ENCODE peak calls at places on chromosomes 4 and X, in eight cellular contexts. D, B, I, N, W, E, G and V are unnamed samples.

GRCh38 chr4:188992706-188993105 is 853.5 kb downstream of the TRIML1 start:
- DNase-seq in D (no peak), B (no peak), I (peak), N (no peak), W (no peak), E (no peak), G (peak), V (no peak)

GRCh38 chrX:12791253-12792228 is at the start of gene PRPS2:
- DNase-seq in D (peak), B (peak), I (peak), N (peak), W (peak), E (peak), G (peak), V (peak)

GRCh38 chr4:120043828-120044227 is 22.8 kb downstream of the MAD2L1 start:
- DNase-seq in D (no peak), B (no peak), I (no peak), N (no peak), W (no peak), E (no peak), G (no peak), V (no peak)

GRCh38 chr4:148214529-148215166 is 227.6 kb downstream of the NR3C2 start:
- DNase-seq in D (peak), B (peak), I (peak), N (no peak), W (no peak), E (no peak), G (peak), V (no peak)

GRCh38 chr4:16136771-16137170 is 52.9 kb upstream of the PROM1 start:
- DNase-seq in D (no peak), B (no peak), I (no peak), N (no peak), W (no peak), E (no peak), G (no peak), V (no peak)

GRCh38 chr4:100986360-100986868 is 360.9 kb downstream of the PPP3CA start:
- DNase-seq in D (no peak), B (peak), I (no peak), N (no peak), W (no peak), E (no peak), G (peak), V (no peak)

GRCh38 chrX:154458116-154458953 is at the start of gene PLXNA3:
- DNase-seq in D (peak), B (peak), I (no peak), N (peak), W (peak), E (peak), G (no peak), V (peak)

GRCh38 chr4:39278476-39278875 is 87.7 kb downstream of the RFC1 start:
- DNase-seq in D (no peak), B (no peak), I (no peak), N (no peak), W (no peak), E (no peak), G (no peak), V (no peak)

GRCh38 chr4:7805533-7806079 is 134.1 kb downstream of the AFAP1 start:
- DNase-seq in D (no peak), B (peak), I (peak), N (peak), W (no peak), E (no peak), G (peak), V (no peak)

GRCh38 chrX:152637649-152638442 is at the start of gene GABRQ:
- DNase-seq in D (no peak), B (peak), I (no peak), N (peak), W (no peak), E (no peak), G (peak), V (peak)

GRCh38 chr4:186755550-186756519 is 32.2 kb upstream of the FAT1 start:
- DNase-seq in D (no peak), B (no peak), I (no peak), N (no peak), W (no peak), E (no peak), G (no peak), V (no peak)

GRCh38 chr4:8090312-8090711 is 68.3 kb downstream of the ABLIM2 start:
- DNase-seq in D (no peak), B (no peak), I (peak), N (no peak), W (no peak), E (no peak), G (no peak), V (peak)

GRCh38 chrX:74980802-74981201 is 55.5 kb upstream of the NEXMIF start:
- DNase-seq in D (no peak), B (no peak), I (no peak), N (no peak), W (no peak), E (no peak), G (no peak), V (no peak)

GRCh38 chrX:73448379-73448778 is 1.5 kb downstream of the CDX4 start:
- DNase-seq in D (no peak), B (no peak), I (no peak), N (no peak), W (no peak), E (no peak), G (no peak), V (no peak)

GRCh38 chr4:10783351-10783750 is 98.8 kb upstream of the CLNK start:
- DNase-seq in D (no peak), B (no peak), I (peak), N (no peak), W (no peak), E (no peak), G (peak), V (no peak)

GRCh38 chrX:45449982-45450381 is 249.3 kb upstream of the DIPK2B start:
- DNase-seq in D (no peak), B (no peak), I (peak), N (no peak), W (no peak), E (no peak), G (no peak), V (no peak)

GRCh38 chrX:102958794-102959193 is 21.7 kb downstream of the RAB40AL start:
- DNase-seq in D (no peak), B (no peak), I (peak), N (no peak), W (no peak), E (no peak), G (peak), V (no peak)

GRCh38 chrX:41394293-41394692 is 52.9 kb upstream of the NYX start:
- DNase-seq in D (peak), B (no peak), I (no peak), N (no peak), W (no peak), E (no peak), G (no peak), V (no peak)

GRCh38 chr4:25578431-25578830 is 77.2 kb upstream of the SLC34A2 start:
- DNase-seq in D (no peak), B (no peak), I (no peak), N (no peak), W (no peak), E (no peak), G (no peak), V (no peak)